ENCODE peak calls at places on chromosomes 16 and 17, in eight cellular contexts. Z is CD8-positive, alpha-beta T cell; V is mammary epithelial cell; U is psoas muscle; O is cardiac fibroblast; M is cardiac muscle cell; G is AG04450; R is AG10803. I is an unnamed sample.

GRCh38 chr17:32486701-32487459 is at the start of gene CDK5R1:
- DNase-seq in U (peak; percentile 73), G (no peak), R (peak; percentile 58), M (peak; percentile 73), Z (peak; percentile 60), O (peak; percentile 65), V (peak; percentile 66), I (no peak)

GRCh38 chr17:79011451-79012147 is 2.0 kb upstream of the CANT1 start:
- DNase-seq in U (no peak), G (no peak), V (peak; percentile 63), R (peak; percentile 43), O (peak; percentile 74), Z (no peak), M (peak; percentile 75), I (no peak)

GRCh38 chr17:42387663-42388380 is 420 bp downstream of the STAT3 start:
- DNase-seq in O (peak; percentile 41), G (no peak), Z (peak; percentile 21), U (peak; percentile 52), M (peak; percentile 51), V (peak; percentile 62), R (no peak), I (no peak)

GRCh38 chr17:40358323-40359038 is 6.1 kb downstream of the GJD3 start:
- DNase-seq in M (peak; percentile 92), R (peak; percentile 80), V (peak; percentile 70), O (peak; percentile 93), G (peak; percentile 67), U (peak; percentile 90), Z (peak; percentile 87), I (no peak)

GRCh38 chr17:31673076-31673475 is 186.0 kb downstream of the COPRS start:
- DNase-seq in G (no peak), V (no peak), U (no peak), R (no peak), O (no peak), M (no peak), Z (no peak), I (no peak)

GRCh38 chr17:51860934-51861561 is 297.5 kb downstream of the CA10 start:
- DNase-seq in G (no peak), Z (no peak), M (peak; percentile 9), U (no peak), R (peak; percentile 3), V (peak; percentile 35), O (peak; percentile 18), I (no peak)

GRCh38 chr17:304461-304860 is 48.1 kb downstream of the RPH3AL start:
- DNase-seq in M (no peak), R (no peak), O (no peak), V (no peak), U (peak; percentile 53), G (no peak), Z (no peak), I (no peak)

GRCh38 chr17:2980211-2980903 is 83.0 kb downstream of the OR1D5 start:
- DNase-seq in R (no peak), O (no peak), U (no peak), M (no peak), Z (no peak), V (no peak), G (no peak), I (no peak)

GRCh38 chr17:56593741-56594527 is 435 bp downstream of the NOG start:
- DNase-seq in M (peak; percentile 66), G (no peak), Z (no peak), U (peak; percentile 65), O (peak; percentile 61), V (peak; percentile 79), R (peak; percentile 78), I (no peak)

GRCh38 chr16:88977845-88978607 is 1.0 kb upstream of the CBFA2T3 start:
- DNase-seq in O (no peak), R (no peak), G (no peak), Z (no peak), V (no peak), U (no peak), M (no peak), I (no peak)
- TF ChIP-seq CTCF in O (no peak), R (no peak), G (no peak), Z (no peak), V (no peak), U (no peak), M (no peak), I (no peak)

GRCh38 chr16:79659352-79659751 is 58.8 kb upstream of the MAF start:
- DNase-seq in O (no peak), Z (no peak), R (no peak), M (no peak), V (no peak), G (no peak), U (no peak), I (no peak)

GRCh38 chr16:79661578-79661977 is 61.0 kb upstream of the MAF start:
- DNase-seq in M (no peak), U (no peak), O (no peak), V (no peak), R (no peak), Z (no peak), G (no peak), I (no peak)

GRCh38 chr16:79658301-79659001 is 57.9 kb upstream of the MAF start:
- DNase-seq in U (peak; percentile 39), O (peak; percentile 81), M (peak; percentile 84), V (peak; percentile 97), R (peak; percentile 48), G (peak; percentile 26), Z (no peak), I (no peak)

GRCh38 chr16:79653337-79654000 is 52.9 kb upstream of the MAF start:
- DNase-seq in U (peak; percentile 35), M (peak; percentile 90), Z (no peak), V (no peak), R (no peak), O (peak; percentile 13), G (no peak), I (no peak)

GRCh38 chr16:79656537-79657115 is 56.1 kb upstream of the MAF start:
- DNase-seq in V (no peak), U (no peak), O (no peak), G (no peak), Z (no peak), R (no peak), M (no peak), I (no peak)
- H3K4me3 ChIP-seq in V (no peak overlapping the region), U (no peak overlapping the region), O (no peak overlapping the region), G (no peak overlapping the region), Z (no peak overlapping the region), R (no peak overlapping the region), M (no peak overlapping the region), I (no peak overlapping the region)

GRCh38 chr16:31700530-31701388 is 172.8 kb upstream of the ZNF267 start:
- DNase-seq in G (no peak), U (peak; percentile 78), Z (peak; percentile 83), R (peak; percentile 31), V (peak; percentile 86), O (peak; percentile 54), M (peak; percentile 61), I (no peak)
- TF ChIP-seq CTCF in G (peak; percentile 23), U (no peak), Z (no peak), R (peak; percentile 26), V (no peak), O (no peak), M (no peak), I (peak; percentile 29)

DNA sequence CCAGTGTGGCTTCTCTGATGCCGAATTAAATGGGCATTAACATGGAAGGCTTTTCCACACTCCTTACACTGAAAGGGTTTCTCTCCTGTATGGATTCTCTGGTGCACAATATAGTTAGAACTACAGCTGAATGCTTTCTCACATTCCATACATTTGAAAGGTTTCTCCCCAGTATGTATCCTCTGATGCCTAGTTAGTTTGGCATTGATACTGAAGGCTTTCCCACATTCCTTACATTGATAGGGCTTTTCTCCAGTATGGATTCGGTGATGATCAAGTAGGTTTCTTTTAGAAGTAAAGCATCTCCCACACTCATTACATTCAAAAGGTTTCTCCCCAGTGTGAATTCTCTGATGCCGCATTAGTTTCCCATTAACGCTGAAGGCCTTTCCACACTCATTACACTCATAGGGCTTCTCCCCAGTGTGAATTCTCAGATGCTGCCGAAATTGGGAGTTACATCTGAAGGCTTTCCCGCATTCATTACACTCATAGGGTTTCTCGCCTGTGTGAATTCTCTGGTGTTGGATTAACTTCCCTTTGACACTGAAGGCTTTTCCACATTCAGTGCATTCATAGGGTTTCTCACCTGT is 6.5 kb upstream of the TLE7 start:
- DNase-seq in Z (no peak), R (no peak), U (no peak), M (no peak), G (no peak), O (no peak), V (no peak), I (no peak)
- H3K4me3 ChIP-seq in Z (no peak overlapping the region), R (no peak overlapping the region), U (no peak overlapping the region), M (no peak overlapping the region), G (no peak overlapping the region), O (no peak overlapping the region), V (no peak overlapping the region), I (no peak overlapping the region)

GRCh38 chr17:27802962-27803680 is 2.8 kb upstream of the NOS2 start:
- DNase-seq in G (no peak), M (no peak), U (no peak), Z (no peak), R (no peak), V (no peak), O (no peak), I (no peak)
- TF ChIP-seq CTCF in G (no peak), M (no peak), U (no peak), Z (no peak), R (no peak), V (no peak), O (no peak), I (no peak)

GRCh38 chr17:29158096-29158495 is 22.1 kb downstream of the MYO18A start:
- DNase-seq in Z (no peak), R (no peak), V (no peak), G (no peak), M (peak; percentile 33), O (no peak), U (no peak), I (no peak)
- H3K4me3 ChIP-seq in Z (no peak overlapping the region), R (no peak overlapping the region), V (no peak overlapping the region), G (peak overlapping the region; percentile 4), M (no peak overlapping the region), O (no peak overlapping the region), U (no peak overlapping the region), I (no peak overlapping the region)

DNA sequence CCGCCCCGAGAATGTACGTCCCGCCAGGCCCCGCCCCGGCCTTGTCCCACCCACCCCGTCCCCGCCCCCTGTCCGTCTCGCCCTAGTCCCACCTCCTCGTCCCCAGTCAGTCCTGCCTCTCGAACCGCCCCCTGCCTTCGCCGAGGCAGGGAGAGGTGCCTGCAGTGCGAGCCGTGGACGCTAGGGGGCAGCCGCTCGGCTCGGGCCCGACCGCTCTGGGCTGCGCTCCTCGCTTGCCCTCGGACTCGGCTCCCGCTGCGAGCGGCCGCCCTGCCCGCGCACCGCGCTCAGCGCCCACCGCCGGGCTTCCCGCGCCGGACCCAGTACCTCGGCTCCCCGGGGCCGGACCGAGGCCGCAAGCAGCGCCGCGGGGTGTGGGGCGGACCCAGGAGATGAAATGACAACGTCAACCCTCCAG is at the start of gene VPS4A:
- DNase-seq in R (peak; percentile 95), U (peak; percentile 95), M (peak; percentile 98), G (peak; percentile 92), Z (peak; percentile 96), V (peak; percentile 95), O (peak; percentile 96), I (peak; percentile 71)
- TF ChIP-seq CTCF in R (peak; percentile 62), U (peak; percentile 92), M (peak; percentile 69), G (peak; percentile 75), Z (peak; percentile 73), V (peak; percentile 82), O (peak; percentile 77), I (peak; percentile 89)

I was measured in BJ.